ENCODE peak calls at places on chromosomes 2 and 18, in eight cellular contexts. N is stomach, A is adrenal gland, L is breast epithelium, C is K562, D is HCT116, F is body of pancreas, E is uterus. K is an unnamed sample.
A peak's percentile ranks its signal among the peaks of the same experiment; 100 is the strongest.

GRCh38 chr2:40128796-40129195 is 323.1 kb downstream of the SLC8A1 start:
- DNase-seq in N (no peak), A (no peak), L (no peak), C (no peak), D (no peak), F (no peak), E (no peak), K (no peak)

GRCh38 chr2:207286106-207286505 is 120.4 kb upstream of the KLF7 start:
- DNase-seq in N (no peak), A (no peak), L (no peak), C (no peak), D (no peak), F (no peak), E (no peak), K (no peak)

GRCh38 chr2:235468978-235469694 is 24.7 kb upstream of the AGAP1 start:
- DNase-seq in N (peak; percentile 36), A (peak; percentile 79), L (peak; percentile 31), C (no peak), D (peak; percentile 67), F (peak; percentile 75), E (peak; percentile 22), K (no peak)

GRCh38 chr2:55099878-55100820 is 49.9 kb upstream of the RTN4 start:
- DNase-seq in N (no peak), A (no peak), L (no peak), C (no peak), D (no peak), F (no peak), E (no peak), K (no peak)

GRCh38 chr2:212428685-212429480 is 109.7 kb downstream of the ERBB4 start:
- DNase-seq in N (no peak), A (no peak), L (no peak), C (no peak), D (no peak), F (no peak), E (no peak), K (no peak)

GRCh38 chr2:162824319-162824718 is 14.2 kb downstream of the KCNH7 start:
- DNase-seq in N (no peak), A (no peak), L (no peak), C (no peak), D (no peak), F (no peak), E (no peak), K (no peak)

GRCh38 chr2:233973786-233974185 is 56.6 kb downstream of the TRPM8 start:
- DNase-seq in N (no peak), A (no peak), L (no peak), C (no peak), D (no peak), F (no peak), E (no peak), K (no peak)

GRCh38 chr18:58455318-58455950 is 173.5 kb downstream of the ALPK2 start:
- DNase-seq in N (peak; percentile 52), A (no peak), L (peak; percentile 35), C (no peak), D (no peak), F (peak; percentile 47), E (no peak), K (no peak)

GRCh38 chr18:51614033-51614432 is 416.6 kb upstream of the MEX3C start:
- DNase-seq in N (no peak), A (peak; percentile 89), L (peak; percentile 24), C (no peak), D (no peak), F (peak; percentile 15), E (no peak), K (no peak)

GRCh38 chr2:155947069-155947468 is 385.5 kb downstream of the NR4A2 start:
- DNase-seq in N (no peak), A (no peak), L (no peak), C (no peak), D (no peak), F (no peak), E (no peak), K (no peak)

GRCh38 chr2:98478088-98478551 is 33.5 kb downstream of the INPP4A start:
- DNase-seq in N (no peak), A (no peak), L (no peak), C (no peak), D (no peak), F (no peak), E (no peak), K (no peak)

GRCh38 chr2:61456070-61456745 is 14.7 kb downstream of the USP34 start:
- DNase-seq in N (no peak), A (no peak), L (no peak), C (no peak), D (no peak), F (no peak), E (no peak), K (no peak)

GRCh38 chr2:9858730-9859068 is 15.4 kb downstream of the TAF1B start:
- DNase-seq in N (no peak), A (no peak), L (no peak), C (no peak), D (no peak), F (no peak), E (no peak), K (no peak)

GRCh38 chr18:28005164-28005563 is 171.8 kb downstream of the CDH2 start:
- DNase-seq in N (no peak), A (no peak), L (no peak), C (no peak), D (no peak), F (no peak), E (no peak), K (no peak)

GRCh38 chr2:28393115-28393836 is 618 bp downstream of the FOSL2 start:
- DNase-seq in N (peak; percentile 69), A (peak; percentile 69), L (peak; percentile 71), C (peak; percentile 68), D (no peak), F (peak; percentile 73), E (peak; percentile 63), K (no peak)

GRCh38 chr2:24613154-24613814 is 122.2 kb downstream of the NCOA1 start:
- DNase-seq in N (no peak), A (no peak), L (no peak), C (no peak), D (peak; percentile 24), F (no peak), E (no peak), K (no peak)

GRCh38 chr2:31238126-31238905 is 4.4 kb downstream of the EHD3 start:
- DNase-seq in N (no peak), A (no peak), L (no peak), C (no peak), D (no peak), F (no peak), E (no peak), K (no peak)

GRCh38 chr2:156322103-156322671 is 10.3 kb downstream of the NR4A2 start:
- DNase-seq in N (no peak), A (no peak), L (no peak), C (no peak), D (no peak), F (peak; percentile 42), E (no peak), K (peak; percentile 52)

GRCh38 chr2:8448822-8449577 is 232.9 kb upstream of the ID2 start:
- DNase-seq in N (no peak), A (no peak), L (no peak), C (no peak), D (no peak), F (no peak), E (no peak), K (no peak)

GRCh38 chr2:119659601-119660342 is 19.2 kb upstream of the TMEM177 start:
- DNase-seq in N (peak; percentile 48), A (no peak), L (no peak), C (peak; percentile 61), D (peak; percentile 22), F (peak; percentile 63), E (no peak), K (peak; percentile 73)

GRCh38 chr2:25473758-25474335 is 132.1 kb upstream of the DNMT3A start:
- DNase-seq in N (peak; percentile 34), A (no peak), L (no peak), C (no peak), D (no peak), F (peak; percentile 72), E (no peak), K (no peak)

GRCh38 chr2:218418717-218419458 is at the start of gene VIL1:
- DNase-seq in N (no peak), A (no peak), L (no peak), C (no peak), D (no peak), F (peak; percentile 92), E (no peak), K (peak; percentile 92)

GRCh38 chr2:229300814-229301213 is 29.7 kb upstream of the PID1 start:
- DNase-seq in N (no peak), A (no peak), L (no peak), C (no peak), D (no peak), F (no peak), E (no peak), K (no peak)

GRCh38 chr2:190319557-190320498 is at the start of gene HIBCH:
- DNase-seq in N (peak; percentile 98), A (peak; percentile 99), L (peak; percentile 97), C (peak; percentile 79), D (peak; percentile 99), F (peak; percentile 99), E (peak; percentile 98), K (peak; percentile 99)
- TF ChIP-seq POLR2A in N (no peak), A (peak; percentile 92), L (peak; percentile 37), C (peak; percentile 71), D (peak; percentile 44), F (peak; percentile 90), E (peak; percentile 88), K (peak; percentile 45)

GRCh38 chr2:82395531-82395930 is 2063.5 kb downstream of the SUCLG1 start:
- DNase-seq in N (no peak), A (no peak), L (no peak), C (no peak), D (no peak), F (no peak), E (no peak), K (no peak)
- H3K27ac ChIP-seq in N (no peak overlapping the region), A (no peak overlapping the region), L (no peak overlapping the region), C (no peak overlapping the region), D (no peak overlapping the region), F (no peak overlapping the region), E (no peak overlapping the region), K (no peak overlapping the region)

DNA sequence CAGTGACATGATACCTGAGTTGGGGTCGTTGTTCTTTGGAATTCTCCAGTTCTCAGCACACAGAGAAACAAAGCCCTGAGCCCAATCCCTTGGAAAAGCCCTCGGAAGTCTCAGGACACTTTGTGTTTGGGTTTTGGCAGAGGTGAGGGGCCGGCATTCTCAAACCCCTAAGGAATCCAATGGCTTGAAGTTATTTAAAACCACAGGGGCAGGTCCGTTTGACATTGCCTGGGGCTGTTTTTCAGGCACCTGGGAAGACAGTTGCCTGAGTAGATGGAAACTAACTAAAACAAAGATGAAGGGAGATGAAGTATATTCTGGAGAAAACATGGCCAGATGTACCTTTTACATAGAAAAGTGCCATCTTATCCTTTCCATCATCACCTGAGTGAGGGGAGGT is 22.5 kb upstream of the OTOF start:
- DNase-seq in N (no peak), A (no peak), L (no peak), C (no peak), D (no peak), F (no peak), E (no peak), K (no peak)
- H3K4me3 ChIP-seq in N (no peak overlapping the region), A (no peak overlapping the region), L (no peak overlapping the region), C (no peak overlapping the region), D (no peak overlapping the region), F (no peak overlapping the region), E (no peak overlapping the region), K (no peak overlapping the region)

GRCh38 chr2:99940963-99941362 is 201.4 kb downstream of the AFF3 start:
- DNase-seq in N (no peak), A (no peak), L (peak; percentile 36), C (no peak), D (no peak), F (no peak), E (no peak), K (no peak)
- TF ChIP-seq POLR2A in N (no peak), A (no peak), L (no peak), C (no peak), D (no peak), F (no peak), E (no peak), K (no peak)